ENCODE peak calls at places on chromosomes 4 and X, in seven cellular contexts. R is adrenal gland; K is mucosa of descending colon; M is activated CD4-positive, alpha-beta T cell treated with anti-CD3 and anti-CD28 coated beads for 36 hours; B is activated T-helper 1 cell treated with anti-CD3 and anti-CD28 coated beads, Interleukin-12 subunit alpha, Interleukin-12 subunit beta, Interleukin-2, Interleukin-4 antibody, amounts not matched to agents 30 ng/mL and 10 ng/mL and 1 ng/mL, durations not matched to agents 14 hours and 24 hours and 36 hours; I is PC-9; Q is mammary epithelial cell. O is an unnamed sample.
A peak's percentile ranks its signal among the peaks of the same experiment; 100 is the strongest.

GRCh38 chr4:82792912-82793649 is 5.5 kb downstream of the SCD5 start:
- DNase-seq in R (no peak), K (no peak), M (no peak), B (no peak), I (no peak), Q (no peak), O (peak; percentile 29)

GRCh38 chr4:84436812-84437211 is 62.3 kb downstream of the NKX6-1 start:
- DNase-seq in R (no peak), K (no peak), M (no peak), B (no peak), I (no peak), Q (no peak), O (no peak)

GRCh38 chr4:80465238-80465637 is 129.7 kb downstream of the CFAP299 start:
- DNase-seq in R (no peak), K (no peak), M (no peak), B (no peak), I (no peak), Q (no peak), O (peak; percentile 19)

GRCh38 chrX:129695937-129696336 is 41.2 kb upstream of the APLN start:
- DNase-seq in R (no peak), K (no peak), M (no peak), B (no peak), I (no peak), Q (no peak), O (no peak)

GRCh38 chr4:84956014-84956413 is 10.5 kb downstream of the WDFY3 start:
- DNase-seq in R (no peak), K (no peak), M (no peak), B (no peak), I (no peak), Q (peak; percentile 26), O (no peak)

GRCh38 chr4:123386608-123387007 is 10.0 kb upstream of the SPRY1 start:
- DNase-seq in R (no peak), K (no peak), M (no peak), B (no peak), I (peak; percentile 44), Q (peak; percentile 43), O (no peak)

GRCh38 chrX:117973175-117974075 is 143.2 kb downstream of the KLHL13 start:
- DNase-seq in R (no peak), K (no peak), M (no peak), B (no peak), I (no peak), Q (peak; percentile 48), O (no peak)

GRCh38 chrX:77723684-77724083 is 62.3 kb downstream of the ATRX start:
- DNase-seq in R (no peak), K (no peak), M (no peak), B (no peak), I (no peak), Q (no peak), O (no peak)

GRCh38 chr4:147580396-147580795 is 36.8 kb upstream of the TMEM184C start:
- DNase-seq in R (no peak), K (no peak), M (no peak), B (no peak), I (no peak), Q (peak; percentile 59), O (no peak)

GRCh38 chr4:183722738-183723560 is 63.9 kb downstream of the TRAPPC11 start:
- DNase-seq in R (peak; percentile 70), K (peak; percentile 88), M (peak; percentile 60), B (peak; percentile 44), I (peak; percentile 58), Q (peak; percentile 75), O (peak; percentile 29)

GRCh38 chr4:142671516-142671915 is 174.6 kb downstream of the INPP4B start:
- DNase-seq in R (no peak), K (no peak), M (no peak), B (no peak), I (no peak), Q (no peak), O (no peak)

GRCh38 chrX:24547961-24548360 is 82.9 kb downstream of the PDK3 start:
- DNase-seq in R (no peak), K (no peak), M (no peak), B (no peak), I (no peak), Q (no peak), O (no peak)

GRCh38 chrX:63784902-63785692 is at the start of gene ARHGEF9:
- DNase-seq in R (peak; percentile 21), K (peak; percentile 48), M (peak; percentile 12), B (no peak), I (no peak), Q (no peak), O (no peak)

O was measured in HFFc6.